ENCODE peak calls at places on chromosome 15, in nine cellular contexts. Q, F, T, M, Z, Y, V, A and O are unnamed samples.

GRCh38 chr15:70625438-70625837 is 137.9 kb downstream of the UACA start:
- DNase-seq in M (no peak), Z (no peak), T (no peak), Y (no peak), V (no peak), Q (no peak), F (no peak), A (no peak), O (no peak)

GRCh38 chr15:98077186-98077585 is 116.7 kb downstream of the ARRDC4 start:
- DNase-seq in M (no peak), A (no peak), Z (no peak), V (no peak), Q (no peak), T (no peak), F (no peak), Y (no peak), O (no peak)

GRCh38 chr15:96330064-96330449 is 443 bp upstream of the NR2F2 start:
- DNase-seq in Z (no peak), F (no peak), A (no peak), Y (peak; percentile 81), M (no peak), V (peak; percentile 89), T (peak; percentile 71), Q (peak; percentile 87), O (peak; percentile 86)

GRCh38 chr15:100881573-100882336 is 2.1 kb downstream of the ALDH1A3 start:
- DNase-seq in Y (no peak), T (no peak), V (no peak), M (no peak), Z (no peak), Q (no peak), F (no peak), A (no peak), O (no peak)

GRCh38 chr15:34933432-34933975 is 36.0 kb downstream of the AQR start:
- DNase-seq in A (no peak), V (no peak), Z (no peak), M (no peak), F (no peak), Y (no peak), T (no peak), Q (no peak), O (no peak)

GRCh38 chr15:38528279-38528678 is 36.3 kb downstream of the RASGRP1 start:
- DNase-seq in M (no peak), Q (peak; percentile 33), A (no peak), T (no peak), V (peak; percentile 72), Z (no peak), F (no peak), Y (no peak), O (no peak)

GRCh38 chr15:41935566-41936020 is 36.8 kb downstream of the EHD4 start:
- DNase-seq in T (no peak), A (no peak), M (no peak), Q (no peak), Z (no peak), F (no peak), Y (no peak), V (no peak), O (no peak)

GRCh38 chr15:89329329-89330084 is 5.1 kb downstream of the POLG start:
- DNase-seq in A (no peak), Z (no peak), Q (no peak), M (peak; percentile 37), F (no peak), Y (no peak), T (no peak), V (no peak), O (no peak)

GRCh38 chr15:36323607-36324006 is 255.8 kb upstream of the CDIN1 start:
- DNase-seq in A (no peak), F (no peak), M (no peak), Z (no peak), V (no peak), Y (no peak), T (no peak), Q (no peak), O (no peak)

GRCh38 chr15:99956022-99956775 is 223.0 kb upstream of the LYSMD4 start:
- DNase-seq in Q (no peak), V (no peak), Y (no peak), M (no peak), T (no peak), A (no peak), Z (no peak), F (no peak), O (no peak)

GRCh38 chr15:73753250-73754130 is at the start of gene INSYN1:
- DNase-seq in T (peak; percentile 47), Z (peak; percentile 65), Q (peak; percentile 69), Y (peak; percentile 19), V (no peak), M (no peak), A (no peak), F (no peak), O (no peak)

GRCh38 chr15:83319771-83320170 is 35.3 kb upstream of the BNC1 start:
- DNase-seq in T (no peak), F (no peak), Y (no peak), Z (no peak), V (no peak), Q (no peak), M (no peak), A (no peak), O (no peak)

GRCh38 chr15:98620020-98620419 is 28.3 kb upstream of the IGF1R start:
- DNase-seq in A (no peak), V (no peak), F (no peak), M (no peak), Y (no peak), Z (no peak), T (no peak), Q (no peak), O (no peak)

GRCh38 chr15:43488790-43489585 is 4.0 kb downstream of the TP53BP1 start:
- DNase-seq in M (peak; percentile 11), Y (no peak), Z (no peak), V (peak; percentile 25), T (no peak), Q (peak; percentile 51), F (no peak), A (no peak), O (no peak)

GRCh38 chr15:65069779-65070546 is 2.2 kb upstream of the RASL12 start:
- DNase-seq in T (no peak), Z (no peak), V (no peak), A (no peak), Y (no peak), F (no peak), Q (no peak), M (no peak), O (no peak)

GRCh38 chr15:87604857-87605446 is 651.6 kb downstream of the NTRK3 start:
- DNase-seq in Y (peak; percentile 21), F (no peak), M (no peak), Z (peak; percentile 65), V (no peak), T (peak; percentile 53), Q (peak; percentile 55), A (no peak), O (no peak)

GRCh38 chr15:63968700-63969099 is 77.6 kb downstream of the DAPK2 start:
- DNase-seq in F (no peak), A (no peak), V (no peak), Y (no peak), Q (no peak), Z (peak; percentile 64), M (no peak), T (peak; percentile 23), O (no peak)

GRCh38 chr15:74201656-74202420 is 749 bp downstream of the STRA6 start:
- DNase-seq in A (no peak), Q (no peak), V (no peak), M (no peak), Y (no peak), F (no peak), Z (no peak), T (no peak), O (no peak)

GRCh38 chr15:90085565-90085964 is 16.7 kb downstream of the IDH2 start:
- DNase-seq in Z (no peak), F (no peak), Y (no peak), M (no peak), T (no peak), V (no peak), A (no peak), Q (no peak), O (no peak)

GRCh38 chr15:73885954-73886700 is 12.8 kb downstream of the TBC1D21 start:
- DNase-seq in M (no peak), Y (no peak), T (peak; percentile 10), V (no peak), Q (no peak), F (no peak), A (no peak), Z (no peak), O (no peak)

GRCh38 chr15:20352241-20353200 is 189.1 kb downstream of the GOLGA6L6 start:
- DNase-seq in M (no peak), Z (no peak), V (no peak), T (peak; percentile 27), F (peak; percentile 15), Y (no peak), A (no peak), Q (no peak), O (no peak)
- H3K9me3 ChIP-seq in M (no peaks in the 10 kb centered on the region), Z (peaks cover 85% of the 10 kb centered on the region), V (peaks cover 80% of the 10 kb centered on the region), T (peaks cover 100% of the 10 kb centered on the region), F (no peaks in the 10 kb centered on the region), Y (peaks cover 26% of the 10 kb centered on the region), A (no peaks in the 10 kb centered on the region), Q (peaks cover 43% of the 10 kb centered on the region), O (peaks cover 12% of the 10 kb centered on the region)

DNA sequence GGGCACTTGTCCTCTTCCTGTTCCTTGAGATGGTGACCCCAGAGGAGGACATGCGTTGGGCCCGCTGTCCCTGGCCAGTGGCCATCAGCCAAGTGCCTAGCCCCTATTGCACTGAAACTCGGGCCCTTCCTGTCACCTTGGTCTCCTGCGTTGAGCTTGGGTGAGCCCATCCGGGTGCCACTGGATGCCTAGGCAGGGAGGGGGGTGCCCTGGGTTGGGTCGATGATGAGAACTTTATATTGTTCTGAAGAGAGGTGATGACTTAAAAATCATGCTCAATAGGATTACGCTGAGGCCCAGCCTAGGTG is 221.8 kb downstream of the SNRPN start:
- DNase-seq in Z (no peak), A (no peak), F (peak; percentile 8), V (no peak), T (peak; percentile 9), Q (no peak), Y (no peak), M (no peak), O (no peak)
- H3K9me3 ChIP-seq in Z (no peaks in the 10 kb centered on the region), A (no peaks in the 10 kb centered on the region), F (no peaks in the 10 kb centered on the region), V (peaks cover 74% of the 10 kb centered on the region), T (peaks cover 81% of the 10 kb centered on the region), Q (no peaks in the 10 kb centered on the region), Y (no peaks in the 10 kb centered on the region), M (peaks cover 85% of the 10 kb centered on the region), O (peaks cover 68% of the 10 kb centered on the region)

GRCh38 chr15:27133244-27133643 is 162.3 kb downstream of the GABRG3 start:
- DNase-seq in M (no peak), Y (no peak), Z (no peak), T (no peak), A (no peak), F (no peak), V (no peak), Q (peak; percentile 1), O (no peak)
- H3K9me3 ChIP-seq in M (peaks cover 7% of the 10 kb centered on the region), Y (peaks cover 4% of the 10 kb centered on the region), Z (no peaks in the 10 kb centered on the region), T (no peaks in the 10 kb centered on the region), A (no peaks in the 10 kb centered on the region), F (no peaks in the 10 kb centered on the region), V (peaks cover 8% of the 10 kb centered on the region), Q (no peaks in the 10 kb centered on the region), O (no peaks in the 10 kb centered on the region)

GRCh38 chr15:29393443-29393842 is 123.8 kb upstream of the NSMCE3 start:
- DNase-seq in T (no peak), V (no peak), M (no peak), Z (no peak), A (no peak), F (no peak), Q (no peak), Y (no peak), O (no peak)

GRCh38 chr15:29396176-29396811 is 126.7 kb upstream of the NSMCE3 start:
- DNase-seq in T (no peak), M (no peak), Y (no peak), Z (no peak), Q (no peak), A (no peak), V (no peak), F (no peak), O (no peak)

GRCh38 chr15:29392358-29392757 is 122.7 kb upstream of the NSMCE3 start:
- DNase-seq in Q (no peak), A (no peak), Y (no peak), M (no peak), T (no peak), F (no peak), Z (no peak), V (no peak), O (no peak)
- H3K9me3 ChIP-seq in Q (no peaks in the 10 kb centered on the region), A (no peaks in the 10 kb centered on the region), Y (no peaks in the 10 kb centered on the region), M (no peaks in the 10 kb centered on the region), T (no peaks in the 10 kb centered on the region), F (no peaks in the 10 kb centered on the region), Z (no peaks in the 10 kb centered on the region), V (no peaks in the 10 kb centered on the region), O (no peaks in the 10 kb centered on the region)